ENCODE peak calls at places on chromosomes 11 and 22, in eight cellular contexts. Z is kidney, X is PC-3, I is HCT116, T is lower lobe of right lung, O is mucosa of descending colon, D is LNCaP clone FGC, Y is astrocyte of the cerebellum. B is an unnamed sample.

GRCh38 chr11:105046898-105047579 is 1.9 kb upstream of the CARD16 start:
- DNase-seq in Z (no peak), X (peak; percentile 96), I (no peak), T (no peak), O (no peak), D (no peak), Y (peak; percentile 98), B (peak; percentile 95)

GRCh38 chr11:19511413-19512183 is 201.0 kb upstream of the NAV2 start:
- DNase-seq in Z (peak; percentile 91), X (no peak), I (no peak), T (peak; percentile 55), O (no peak), D (no peak), Y (peak; percentile 53), B (peak; percentile 70)

GRCh38 chr22:35021166-35021565 is 44.8 kb upstream of the ISX start:
- DNase-seq in Z (no peak), X (peak; percentile 6), I (no peak), T (no peak), O (peak; percentile 77), D (peak; percentile 71), Y (no peak), B (no peak)

GRCh38 chr22:17912942-17913704 is 111.2 kb downstream of the MICAL3 start:
- DNase-seq in Z (no peak), X (no peak), I (no peak), T (no peak), O (no peak), D (no peak), Y (no peak), B (no peak)

GRCh38 chr11:128904872-128905344 is 13.8 kb downstream of the KCNJ5 start:
- DNase-seq in Z (no peak), X (peak; percentile 26), I (no peak), T (peak; percentile 65), O (no peak), D (no peak), Y (no peak), B (no peak)

GRCh38 chr22:31647516-31647915 is 14.5 kb downstream of the PISD start:
- DNase-seq in Z (no peak), X (no peak), I (no peak), T (no peak), O (no peak), D (no peak), Y (peak; percentile 41), B (peak; percentile 93)

GRCh38 chr22:38775656-38776055 is 18.3 kb downstream of the DNAL4 start:
- DNase-seq in Z (no peak), X (no peak), I (no peak), T (no peak), O (no peak), D (no peak), Y (no peak), B (no peak)

GRCh38 chr11:86503131-86503530 is 128.4 kb downstream of the CCDC81 start:
- DNase-seq in Z (no peak), X (no peak), I (no peak), T (no peak), O (no peak), D (no peak), Y (no peak), B (no peak)

GRCh38 chr11:95108159-95108611 is 18.5 kb downstream of the ENDOD1 start:
- DNase-seq in Z (peak; percentile 78), X (peak; percentile 90), I (no peak), T (no peak), O (peak; percentile 38), D (peak; percentile 54), Y (no peak), B (peak; percentile 90)

GRCh38 chr11:45816614-45817013 is 11.7 kb downstream of the SLC35C1 start:
- DNase-seq in Z (no peak), X (no peak), I (no peak), T (no peak), O (no peak), D (no peak), Y (no peak), B (no peak)

GRCh38 chr22:44039566-44040171 is 15.6 kb downstream of the PARVB start:
- DNase-seq in Z (no peak), X (no peak), I (no peak), T (no peak), O (no peak), D (no peak), Y (no peak), B (no peak)

GRCh38 chr11:123193742-123194141 is 1.3 kb downstream of the CLMP start:
- DNase-seq in Z (no peak), X (no peak), I (no peak), T (no peak), O (no peak), D (no peak), Y (no peak), B (peak; percentile 39)

GRCh38 chr11:130180491-130180890 is 20.9 kb downstream of the ST14 start:
- DNase-seq in Z (peak; percentile 63), X (peak; percentile 54), I (no peak), T (peak; percentile 43), O (no peak), D (no peak), Y (no peak), B (peak; percentile 52)

GRCh38 chr22:36351921-36352774 is 35.6 kb downstream of the MYH9 start:
- DNase-seq in Z (peak; percentile 91), X (peak; percentile 68), I (no peak), T (peak; percentile 61), O (no peak), D (no peak), Y (no peak), B (peak; percentile 63)

GRCh38 chr22:36348760-36349159 is 39.0 kb downstream of the MYH9 start:
- DNase-seq in Z (no peak), X (no peak), I (no peak), T (no peak), O (no peak), D (no peak), Y (no peak), B (no peak)

GRCh38 chr22:36352775-36353507 is 34.8 kb downstream of the MYH9 start:
- DNase-seq in Z (no peak), X (no peak), I (no peak), T (peak; percentile 55), O (no peak), D (no peak), Y (peak; percentile 87), B (peak; percentile 74)

GRCh38 chr22:36349726-36350125 is 38.0 kb downstream of the MYH9 start:
- DNase-seq in Z (no peak), X (no peak), I (no peak), T (no peak), O (no peak), D (no peak), Y (peak; percentile 77), B (no peak)

DNA sequence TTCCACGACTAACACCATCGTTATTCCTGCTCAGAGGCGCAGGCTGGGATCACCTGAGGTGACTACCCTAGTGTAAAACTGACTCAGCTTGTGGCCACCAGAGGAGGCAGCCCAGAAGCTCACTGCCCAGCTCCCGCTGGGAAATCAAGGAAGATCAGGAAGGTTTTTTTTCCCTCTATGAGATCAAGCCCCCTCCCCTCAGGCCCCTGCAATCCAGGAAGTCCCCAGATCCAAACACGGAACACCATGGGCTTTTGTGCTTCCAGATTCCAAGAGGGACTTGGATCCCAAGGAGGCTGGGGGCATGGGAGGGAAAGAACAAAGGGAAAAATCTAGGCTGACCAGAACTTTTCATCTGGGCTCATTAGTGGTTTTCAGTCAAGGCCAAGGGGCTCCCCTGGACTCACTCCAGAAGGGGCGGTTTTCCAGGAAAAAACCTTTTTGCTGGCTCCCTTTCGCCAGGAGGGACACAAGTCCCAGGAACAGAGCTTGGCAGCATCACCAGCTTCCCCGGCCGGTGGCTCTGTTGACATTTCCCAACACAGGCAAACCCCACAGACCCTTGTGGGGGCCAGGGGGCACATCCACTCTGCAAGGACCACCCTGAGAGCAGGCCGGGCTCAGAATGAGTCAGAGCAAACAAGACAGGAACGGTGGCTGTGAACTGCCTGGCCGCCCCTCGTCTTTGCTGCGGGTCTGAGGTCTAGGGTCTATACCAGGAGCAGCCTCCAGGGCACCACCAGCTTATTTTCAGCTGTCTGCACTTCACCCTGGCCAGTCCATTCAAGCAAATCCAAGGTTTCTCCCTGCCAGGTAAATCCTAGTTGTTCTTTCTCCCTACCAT is 36.8 kb downstream of the MYH9 start:
- DNase-seq in Z (peak; percentile 81), X (peak; percentile 48), I (no peak), T (no peak), O (no peak), D (no peak), Y (peak; percentile 89), B (peak; percentile 69)
- H3K4me3 ChIP-seq in Z (no peak overlapping the region), X (no peak overlapping the region), I (peak overlapping the region; percentile 5), T (no peak overlapping the region), O (no peak overlapping the region), D (peak overlapping the region; percentile 21), Y (peak overlapping the region; percentile 9), B (no peak overlapping the region)

GRCh38 chr11:17721242-17721999 is 2.0 kb downstream of the MYOD1 start:
- DNase-seq in Z (no peak), X (no peak), I (no peak), T (no peak), O (no peak), D (no peak), Y (no peak), B (no peak)
- H3K4me3 ChIP-seq in Z (no peak overlapping the region), X (no peak overlapping the region), I (no peak overlapping the region), T (no peak overlapping the region), O (no peak overlapping the region), D (no peak overlapping the region), Y (peak overlapping the region; percentile 43), B (no peak overlapping the region)

GRCh38 chr11:13335319-13335718 is 57.7 kb downstream of the BMAL1 start:
- DNase-seq in Z (no peak), X (peak; percentile 67), I (no peak), T (peak; percentile 71), O (peak; percentile 64), D (no peak), Y (no peak), B (peak; percentile 80)
- H3K4me3 ChIP-seq in Z (no peak overlapping the region), X (no peak overlapping the region), I (no peak overlapping the region), T (no peak overlapping the region), O (no peak overlapping the region), D (no peak overlapping the region), Y (no peak overlapping the region), B (no peak overlapping the region)

GRCh38 chr11:44727373-44728084 is 767 bp downstream of the TSPAN18 start:
- DNase-seq in Z (peak; percentile 92), X (peak; percentile 52), I (peak; percentile 57), T (peak; percentile 83), O (peak; percentile 83), D (no peak), Y (peak; percentile 19), B (peak; percentile 75)

GRCh38 chr11:44728085-44728410 is 1.3 kb downstream of the TSPAN18 start:
- DNase-seq in Z (no peak), X (no peak), I (no peak), T (no peak), O (no peak), D (no peak), Y (no peak), B (no peak)

GRCh38 chr11:44729718-44730117 is 3.0 kb downstream of the TSPAN18 start:
- DNase-seq in Z (no peak), X (no peak), I (no peak), T (no peak), O (no peak), D (no peak), Y (no peak), B (no peak)

GRCh38 chr11:44729065-44729464 is 2.3 kb downstream of the TSPAN18 start:
- DNase-seq in Z (no peak), X (no peak), I (no peak), T (no peak), O (no peak), D (no peak), Y (no peak), B (no peak)

DNA sequence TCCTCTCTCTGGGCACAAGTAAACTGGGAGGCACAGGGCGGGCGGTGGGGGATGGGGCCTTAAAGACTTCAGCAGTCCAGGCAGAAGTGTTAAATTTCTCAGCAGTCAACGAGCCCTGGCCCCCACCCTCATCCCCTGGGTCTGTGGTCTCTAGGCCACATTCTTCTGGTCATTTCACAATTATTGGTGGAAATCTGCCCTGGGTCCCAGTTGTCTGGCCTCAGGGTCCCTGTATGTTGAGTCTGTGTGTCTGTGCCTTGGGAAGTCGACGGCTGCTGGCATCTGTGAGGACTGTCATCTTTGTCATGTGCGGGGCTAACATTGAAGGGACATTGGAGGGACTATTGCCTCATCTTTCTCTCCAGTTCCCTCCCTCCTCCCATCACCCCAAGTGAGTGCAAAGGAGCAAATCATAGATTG is 1.7 kb downstream of the TSPAN18 start:
- DNase-seq in Z (no peak), X (no peak), I (no peak), T (no peak), O (no peak), D (no peak), Y (no peak), B (no peak)
- H3K4me3 ChIP-seq in Z (no peak overlapping the region), X (no peak overlapping the region), I (peak overlapping the region; percentile 82), T (peak overlapping the region; percentile 68), O (no peak overlapping the region), D (no peak overlapping the region), Y (no peak overlapping the region), B (no peak overlapping the region)